ENCODE peak calls at places on chromosomes 11 and 22, in six cellular contexts. W is IMR-90, K is HCT116, G is esophagus squamous epithelium, R is ovary, A is heart left ventricle. M is an unnamed sample.

GRCh38 chr11:12889243-12889642 is 119.9 kb upstream of the RASSF10 start:
- DNase-seq in W (peak), K (no peak), G (no peak), R (peak), A (no peak), M (no peak)

GRCh38 chr11:97742717-97743116 is 1278.0 kb upstream of the CNTN5 start:
- DNase-seq in W (peak), K (no peak), G (no peak), R (no peak), A (no peak), M (no peak)

GRCh38 chr22:24059121-24059520 is 48.0 kb downstream of the CABIN1 start:
- DNase-seq in W (peak), K (no peak), G (no peak), R (no peak), A (no peak), M (no peak)

GRCh38 chr11:101840720-101841119 is 74.1 kb upstream of the CEP126 start:
- DNase-seq in W (peak), K (no peak), G (no peak), R (no peak), A (no peak), M (no peak)

GRCh38 chr11:33736148-33736809 is at the start of gene CD59:
- DNase-seq in W (peak), K (peak), G (peak), R (peak), A (peak), M (peak)

GRCh38 chr11:8018742-8019631 is 31.9 kb downstream of the EIF3F start:
- DNase-seq in W (peak), K (no peak), G (no peak), R (peak), A (peak), M (peak)

GRCh38 chr11:26580929-26581328 is 8.9 kb upstream of the MUC15 start:
- DNase-seq in W (no peak), K (no peak), G (no peak), R (no peak), A (no peak), M (no peak)

GRCh38 chr11:57323503-57324153 is 1.1 kb downstream of the TNKS1BP1 start:
- DNase-seq in W (peak), K (no peak), G (no peak), R (peak), A (no peak), M (peak)

GRCh38 chr11:61963282-61964057 is 4.0 kb downstream of the FTH1 start:
- DNase-seq in W (peak), K (no peak), G (no peak), R (peak), A (no peak), M (peak)

GRCh38 chr11:21475276-21475675 is 717.6 kb upstream of the ANO5 start:
- DNase-seq in W (no peak), K (no peak), G (no peak), R (no peak), A (no peak), M (no peak)

GRCh38 chr22:21052715-21053459 is 7.1 kb downstream of the LRRC74B start:
- DNase-seq in W (no peak), K (no peak), G (no peak), R (no peak), A (no peak), M (no peak)

GRCh38 chr11:74204692-74205091 is 33.6 kb downstream of the PPME1 start:
- DNase-seq in W (no peak), K (no peak), G (no peak), R (no peak), A (no peak), M (no peak)

GRCh38 chr11:126519653-126520573 is 164.4 kb downstream of the ST3GAL4 start:
- DNase-seq in W (no peak), K (no peak), G (no peak), R (no peak), A (no peak), M (no peak)

GRCh38 chr11:86741489-86742435 is 58.6 kb upstream of the PRSS23 start:
- DNase-seq in W (peak), K (no peak), G (no peak), R (no peak), A (no peak), M (no peak)

GRCh38 chr11:67439321-67440228 is 2.1 kb upstream of the PTPRCAP start:
- DNase-seq in W (no peak), K (no peak), G (no peak), R (no peak), A (no peak), M (no peak)

GRCh38 chr11:103624708-103625623 is 411.5 kb upstream of the DDI1 start:
- DNase-seq in W (peak), K (no peak), G (no peak), R (no peak), A (no peak), M (no peak)

GRCh38 chr11:113773092-113773415 is 438 bp downstream of the ZW10 start:
- DNase-seq in W (peak), K (no peak), G (no peak), R (no peak), A (no peak), M (peak)

GRCh38 chr11:113774174-113774503 is 647 bp upstream of the ZW10 start:
- DNase-seq in W (no peak), K (no peak), G (no peak), R (no peak), A (no peak), M (no peak)

GRCh38 chr11:113771964-113772363 is 1.5 kb downstream of the ZW10 start:
- DNase-seq in W (no peak), K (no peak), G (no peak), R (no peak), A (no peak), M (no peak)

GRCh38 chr11:113778111-113778910 is 1.3 kb upstream of the CLDN25 start:
- DNase-seq in W (peak), K (no peak), G (no peak), R (no peak), A (no peak), M (peak)

DNA sequence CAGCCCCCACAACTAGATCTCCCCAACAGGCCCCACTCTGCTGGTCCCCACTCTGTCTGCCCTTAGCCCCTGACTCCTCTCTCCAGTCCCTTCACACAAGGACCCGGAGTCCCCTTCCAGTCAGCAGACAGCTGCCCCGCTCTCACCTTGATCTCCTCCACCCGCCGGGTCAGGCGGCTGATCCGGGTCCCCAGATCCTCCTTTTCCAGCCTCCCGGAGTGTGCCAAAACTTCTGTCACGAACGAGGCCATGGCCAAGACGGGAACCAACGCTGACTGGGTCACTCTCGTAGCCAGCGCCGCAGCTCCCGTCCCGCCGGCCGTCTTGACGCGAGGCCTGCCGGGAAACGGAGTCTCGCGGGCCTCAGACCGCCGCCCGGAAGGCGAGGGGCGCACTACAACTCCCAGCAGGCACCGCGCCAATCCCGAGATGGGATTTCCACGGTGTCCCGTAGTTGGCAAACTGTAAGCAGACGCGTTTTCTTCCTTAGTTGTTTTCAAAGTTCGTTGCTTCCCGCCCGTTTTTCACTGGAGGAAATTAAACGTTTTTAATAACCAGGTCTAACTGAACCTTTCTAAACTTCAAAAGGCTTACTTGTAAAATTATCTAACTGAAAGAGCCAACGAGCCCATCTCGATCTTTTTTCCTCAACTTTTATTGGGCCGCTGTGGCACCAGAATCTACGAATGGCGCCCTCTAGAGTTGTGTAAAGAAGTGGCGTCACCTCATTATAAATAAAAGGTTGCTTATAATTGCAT is at the start of gene ZW10:
- DNase-seq in W (peak), K (peak), G (peak), R (peak), A (peak), M (peak)
- TF ChIP-seq POLR2A in W (peak), K (peak), G (no peak), R (no peak), A (no peak), M (peak)

DNA sequence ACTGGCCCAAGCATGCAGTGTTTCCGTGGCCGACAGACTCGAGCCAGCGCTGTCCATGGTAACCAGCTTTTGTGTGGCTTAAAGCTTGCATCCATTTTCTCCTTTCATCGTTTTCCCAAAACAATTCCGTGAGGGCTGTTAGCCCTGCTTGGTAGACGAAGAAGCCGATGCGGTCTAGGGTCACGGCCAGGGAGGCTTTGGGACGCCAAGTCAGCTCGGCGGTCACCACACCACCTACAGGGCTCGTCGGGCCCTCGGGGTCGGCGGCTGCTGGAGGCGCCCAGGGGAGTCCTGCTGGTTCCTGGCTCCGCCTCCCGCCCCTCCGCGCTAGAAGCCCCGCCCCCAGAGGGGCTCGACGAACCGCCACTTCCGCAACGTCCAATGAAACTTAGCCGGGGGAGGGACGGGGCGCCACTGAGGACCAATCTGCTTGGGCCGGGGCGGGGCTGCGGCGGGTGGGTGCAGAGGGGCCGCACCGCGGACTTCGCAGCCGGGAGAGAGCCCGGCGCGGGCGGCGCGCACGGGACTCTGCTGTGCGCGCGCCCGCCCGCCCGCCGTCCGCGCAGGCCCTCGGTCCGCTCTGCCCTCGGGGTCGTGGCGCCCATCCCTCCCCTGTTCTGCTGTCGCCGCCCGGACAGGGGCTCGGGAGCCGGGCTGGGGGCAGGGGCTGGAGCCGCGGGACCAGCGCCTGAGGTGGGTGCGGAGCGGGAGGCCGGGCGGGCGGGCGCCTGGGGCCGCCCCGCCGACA is at the start of gene TIGD3:
- DNase-seq in W (peak), K (peak), G (peak), R (peak), A (peak), M (peak)
- TF ChIP-seq POLR2A in W (peak), K (peak), G (peak), R (peak), A (peak), M (no peak)

GRCh38 chr22:46074771-46075551 is 75.4 kb upstream of the PPARA start:
- DNase-seq in W (no peak), K (no peak), G (no peak), R (no peak), A (peak), M (peak)

GRCh38 chr22:46072030-46072881 is 78.1 kb upstream of the PPARA start:
- DNase-seq in W (peak), K (no peak), G (no peak), R (peak), A (peak), M (peak)

GRCh38 chr22:46072981-46073682 is 77.2 kb upstream of the PPARA start:
- DNase-seq in W (no peak), K (no peak), G (no peak), R (no peak), A (peak), M (no peak)

GRCh38 chr22:46075764-46076531 is 74.4 kb upstream of the PPARA start:
- DNase-seq in W (no peak), K (no peak), G (no peak), R (no peak), A (peak), M (peak)

GRCh38 chr22:46073683-46074504 is 76.4 kb upstream of the PPARA start:
- DNase-seq in W (peak), K (no peak), G (no peak), R (peak), A (peak), M (peak)
- TF ChIP-seq POLR2A in W (peak), K (no peak), G (peak), R (no peak), A (no peak), M (no peak)

GRCh38 chr22:38927033-38927789 is 30.2 kb upstream of the APOBEC3A start:
- DNase-seq in W (peak), K (peak), G (no peak), R (peak), A (peak), M (peak)

GRCh38 chr22:38921801-38922200 is 35.6 kb upstream of the APOBEC3A start:
- DNase-seq in W (no peak), K (no peak), G (no peak), R (no peak), A (no peak), M (no peak)

GRCh38 chr22:38923463-38924196 is 33.8 kb upstream of the APOBEC3A start:
- DNase-seq in W (peak), K (peak), G (no peak), R (peak), A (peak), M (peak)

GRCh38 chr22:38924197-38924952 is 33.0 kb upstream of the APOBEC3A start:
- DNase-seq in W (peak), K (peak), G (no peak), R (peak), A (no peak), M (peak)

DNA sequence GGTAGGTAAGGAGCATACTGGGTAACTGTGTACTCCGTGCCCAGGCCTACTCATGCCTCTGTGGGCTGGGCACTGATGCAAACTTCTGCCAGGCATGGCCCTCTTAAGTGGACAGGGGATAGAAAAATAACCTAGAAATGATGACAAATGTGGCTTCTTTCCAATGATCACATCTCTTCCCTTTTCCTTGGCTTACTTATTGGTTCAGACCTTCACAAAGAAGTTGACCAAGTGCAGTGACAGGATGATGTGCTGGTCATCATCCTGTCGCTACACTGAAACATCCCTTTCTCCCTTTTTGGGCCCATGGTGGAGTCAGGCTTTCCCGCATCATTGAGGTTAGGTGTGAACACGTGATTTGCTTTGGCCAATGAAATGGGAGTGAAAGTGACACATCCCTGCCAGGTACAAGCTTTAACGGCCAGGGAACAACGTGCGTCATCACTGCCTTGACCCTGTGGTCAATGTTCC is 31.8 kb upstream of the APOBEC3A start:
- DNase-seq in W (peak), K (no peak), G (no peak), R (no peak), A (no peak), M (no peak)
- TF ChIP-seq POLR2A in W (no peak), K (no peak), G (no peak), R (no peak), A (no peak), M (no peak)

GRCh38 chr11:68842427-68843051 is 823 bp upstream of the CPT1A start:
- DNase-seq in W (no peak), K (no peak), G (no peak), R (no peak), A (no peak), M (no peak)

GRCh38 chr11:68843052-68843561 is 1.4 kb upstream of the CPT1A start:
- DNase-seq in W (peak), K (no peak), G (no peak), R (no peak), A (no peak), M (peak)

GRCh38 chr11:68839953-68840641 is 1.6 kb downstream of the CPT1A start:
- DNase-seq in W (peak), K (no peak), G (no peak), R (no peak), A (no peak), M (no peak)

GRCh38 chr11:68840661-68841653 is 759 bp downstream of the CPT1A start:
- DNase-seq in W (peak), K (no peak), G (no peak), R (peak), A (peak), M (peak)

DNA sequence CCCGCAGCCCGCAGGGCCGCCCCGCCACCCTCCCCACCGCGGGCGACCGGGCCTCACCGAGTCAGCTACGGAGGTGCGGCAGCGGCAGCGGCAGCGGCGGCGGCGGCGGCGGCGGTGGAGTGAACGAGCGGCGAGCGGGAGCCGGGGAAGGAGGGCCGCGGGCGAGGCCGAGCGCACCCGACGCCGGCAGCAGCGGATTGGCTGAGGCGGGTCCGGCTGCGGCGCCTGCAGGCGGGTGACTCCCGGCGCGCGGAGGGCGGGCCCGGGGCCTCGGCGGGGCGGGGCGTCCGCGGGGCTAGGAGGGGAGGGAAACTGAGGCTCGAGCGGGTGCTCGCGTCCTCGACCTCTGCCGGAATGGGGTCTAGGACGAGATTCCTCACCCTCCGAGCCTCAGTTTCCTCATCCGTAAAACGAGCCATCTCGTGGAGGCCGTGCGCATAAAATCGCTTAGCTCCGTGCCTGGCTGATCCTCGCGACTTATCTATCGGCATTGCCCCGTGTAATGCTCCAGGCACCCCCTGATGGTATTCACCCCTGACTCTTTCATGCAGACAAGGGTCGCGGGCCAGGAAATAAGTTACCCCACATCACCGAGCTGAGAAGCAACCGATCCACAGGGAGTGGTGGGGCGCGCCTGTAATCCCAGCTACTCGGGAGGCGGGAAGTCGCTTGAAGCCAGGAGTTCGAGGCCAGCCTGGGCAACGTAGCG is at the start of gene CPT1A:
- DNase-seq in W (peak), K (no peak), G (no peak), R (peak), A (peak), M (peak)
- TF ChIP-seq POLR2A in W (no peak), K (no peak), G (peak), R (peak), A (no peak), M (no peak)

M was measured in body of pancreas.